ENCODE peak calls at places on chromosomes 7 and 10, in four cellular contexts. One of them, this sample, is unnamed.

GRCh38 chr7:22842383-22842903 is 19.8 kb upstream of the TOMM7 start:
- DNase-seq in colonic mucosa: no peak
- DNase-seq in astrocyte of the spinal cord: no peak
- DNase-seq in fibroblast of mammary gland: peak
- DNase-seq in this sample: no peak

GRCh38 chr7:117259626-117260025 is 63.2 kb downstream of the WNT2 start:
- DNase-seq in colonic mucosa: no peak
- DNase-seq in astrocyte of the spinal cord: peak
- DNase-seq in fibroblast of mammary gland: peak
- DNase-seq in this sample: no peak

GRCh38 chr7:80548790-80549530 is 37.1 kb upstream of the GNAT3 start:
- DNase-seq in colonic mucosa: no peak
- DNase-seq in astrocyte of the spinal cord: no peak
- DNase-seq in fibroblast of mammary gland: peak
- DNase-seq in this sample: no peak

GRCh38 chr10:80104066-80104926 is 25.8 kb downstream of the TMEM254 start:
- DNase-seq in colonic mucosa: no peak
- DNase-seq in astrocyte of the spinal cord: peak
- DNase-seq in fibroblast of mammary gland: peak
- DNase-seq in this sample: no peak

GRCh38 chr10:25114036-25114411 is 60.8 kb upstream of the GPR158 start:
- DNase-seq in colonic mucosa: no peak
- DNase-seq in astrocyte of the spinal cord: no peak
- DNase-seq in fibroblast of mammary gland: no peak
- DNase-seq in this sample: no peak

GRCh38 chr7:2037805-2038635 is 194.7 kb downstream of the MAD1L1 start:
- DNase-seq in colonic mucosa: no peak
- DNase-seq in astrocyte of the spinal cord: peak
- DNase-seq in fibroblast of mammary gland: peak
- DNase-seq in this sample: no peak

GRCh38 chr10:130998642-130999041 is 312.9 kb downstream of the TCERG1L start:
- DNase-seq in colonic mucosa: no peak
- DNase-seq in astrocyte of the spinal cord: no peak
- DNase-seq in fibroblast of mammary gland: no peak
- DNase-seq in this sample: no peak

GRCh38 chr10:5601826-5602225 is 64.6 kb downstream of the ASB13 start:
- DNase-seq in colonic mucosa: no peak
- DNase-seq in astrocyte of the spinal cord: no peak
- DNase-seq in fibroblast of mammary gland: no peak
- DNase-seq in this sample: no peak

GRCh38 chr7:82312646-82313045 is 130.9 kb downstream of the CACNA2D1 start:
- DNase-seq in colonic mucosa: no peak
- DNase-seq in astrocyte of the spinal cord: no peak
- DNase-seq in fibroblast of mammary gland: no peak
- DNase-seq in this sample: no peak

GRCh38 chr7:128398016-128398840 is 11.6 kb downstream of the IMPDH1 start:
- DNase-seq in colonic mucosa: peak
- DNase-seq in astrocyte of the spinal cord: peak
- DNase-seq in fibroblast of mammary gland: peak
- DNase-seq in this sample: peak

GRCh38 chr7:128396357-128396756 is 13.4 kb downstream of the IMPDH1 start:
- DNase-seq in colonic mucosa: no peak
- DNase-seq in astrocyte of the spinal cord: no peak
- DNase-seq in fibroblast of mammary gland: no peak
- DNase-seq in this sample: no peak

GRCh38 chr7:128394904-128395496 is 14.8 kb downstream of the IMPDH1 start:
- DNase-seq in colonic mucosa: no peak
- DNase-seq in astrocyte of the spinal cord: no peak
- DNase-seq in fibroblast of mammary gland: no peak
- DNase-seq in this sample: no peak

GRCh38 chr7:128393526-128394330 is 16.1 kb downstream of the IMPDH1 start:
- DNase-seq in colonic mucosa: no peak
- DNase-seq in astrocyte of the spinal cord: no peak
- DNase-seq in fibroblast of mammary gland: no peak
- DNase-seq in this sample: no peak

GRCh38 chr7:128395748-128396147 is 14.0 kb downstream of the IMPDH1 start:
- DNase-seq in colonic mucosa: no peak
- DNase-seq in astrocyte of the spinal cord: no peak
- DNase-seq in fibroblast of mammary gland: no peak
- DNase-seq in this sample: no peak
- TF ChIP-seq CTCF in colonic mucosa: no peak
- TF ChIP-seq CTCF in astrocyte of the spinal cord: peak
- TF ChIP-seq CTCF in fibroblast of mammary gland: peak
- TF ChIP-seq CTCF in this sample: no peak

DNA sequence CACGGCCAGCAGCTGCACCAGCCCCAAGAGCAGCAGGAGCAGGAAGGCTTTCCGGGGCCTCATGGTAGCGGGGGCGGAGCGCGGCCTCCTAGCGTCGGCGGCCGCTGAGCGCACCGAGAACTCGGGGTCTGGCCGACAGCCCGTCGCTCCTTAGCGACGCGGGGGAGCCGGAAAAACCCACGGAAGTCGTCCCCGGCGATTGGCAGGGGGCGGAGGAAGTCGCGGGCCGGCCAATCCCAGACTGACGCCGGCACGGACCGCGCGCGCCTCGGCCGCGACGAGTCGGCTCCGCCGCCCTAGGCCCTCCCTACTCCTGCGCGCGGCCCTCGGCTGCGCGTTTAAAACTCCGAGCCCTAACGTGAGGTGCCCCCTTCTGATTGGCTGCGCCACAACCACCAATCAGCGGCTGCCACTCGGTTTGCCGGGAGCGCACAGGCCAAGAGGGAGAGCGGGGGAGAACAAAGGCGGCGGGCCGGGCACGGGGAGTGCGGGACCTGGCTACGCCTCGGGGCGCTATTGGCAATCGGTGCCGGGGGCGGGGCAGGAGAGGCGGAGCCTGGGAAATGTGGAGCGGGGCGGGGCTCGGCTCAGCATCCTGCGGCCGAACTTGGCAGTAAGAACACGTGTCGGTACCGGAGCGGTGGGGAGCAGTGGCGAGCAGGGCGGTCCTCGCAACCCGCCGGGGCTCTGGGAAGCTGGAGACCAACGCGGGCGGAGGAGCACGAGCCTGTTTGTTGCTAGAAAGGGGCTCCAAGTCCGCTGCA is at the start of gene PDIA4:
- DNase-seq in colonic mucosa: peak
- DNase-seq in astrocyte of the spinal cord: peak
- DNase-seq in fibroblast of mammary gland: peak
- DNase-seq in this sample: peak
- TF ChIP-seq CTCF in colonic mucosa: no peak
- TF ChIP-seq CTCF in astrocyte of the spinal cord: peak
- TF ChIP-seq CTCF in fibroblast of mammary gland: no peak
- TF ChIP-seq CTCF in this sample: no peak

DNA sequence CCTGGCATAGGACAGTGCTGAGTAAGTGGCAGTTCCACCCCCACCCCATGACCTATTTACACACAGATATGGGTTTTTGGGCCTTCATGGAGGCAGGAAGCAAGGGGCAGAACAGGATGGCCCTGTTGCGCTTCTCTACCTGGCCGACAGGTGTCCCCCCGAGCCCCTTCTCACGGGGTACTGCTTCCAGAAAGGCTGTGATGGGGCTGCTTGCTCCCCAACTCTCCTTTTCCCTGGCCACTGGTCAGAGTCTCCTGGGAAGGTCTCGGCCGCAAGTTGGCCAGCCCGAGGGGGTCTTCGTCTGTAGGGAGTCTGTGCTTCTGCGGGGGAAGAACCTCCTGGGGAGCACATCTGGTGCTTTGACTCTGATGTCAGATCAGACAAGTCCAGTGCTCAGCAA is 139.8 kb upstream of the TNS3 start:
- DNase-seq in colonic mucosa: no peak
- DNase-seq in astrocyte of the spinal cord: no peak
- DNase-seq in fibroblast of mammary gland: no peak
- DNase-seq in this sample: no peak
- TF ChIP-seq CTCF in colonic mucosa: no peak
- TF ChIP-seq CTCF in astrocyte of the spinal cord: no peak
- TF ChIP-seq CTCF in fibroblast of mammary gland: no peak
- TF ChIP-seq CTCF in this sample: no peak

GRCh38 chr10:30587522-30588031 is 42.0 kb downstream of the LYZL2 start:
- DNase-seq in colonic mucosa: peak
- DNase-seq in astrocyte of the spinal cord: no peak
- DNase-seq in fibroblast of mammary gland: no peak
- DNase-seq in this sample: no peak
- TF ChIP-seq CTCF in colonic mucosa: no peak
- TF ChIP-seq CTCF in astrocyte of the spinal cord: no peak
- TF ChIP-seq CTCF in fibroblast of mammary gland: no peak
- TF ChIP-seq CTCF in this sample: no peak

This sample was measured in CD4-positive, alpha-beta T cell.